ENCODE peak calls at places on chromosomes 5 and 9, in four cellular contexts. G, P, O and E are unnamed samples.

GRCh38 chr5:122907238-122907637 is 61.8 kb downstream of the SNX24 start:
- DNase-seq in G (no peak), P (no peak), O (no peak), E (no peak)

GRCh38 chr5:54176066-54176835 is 134.1 kb downstream of the ARL15 start:
- DNase-seq in G (no peak), P (no peak), O (no peak), E (no peak)

GRCh38 chr9:16625831-16626230 is 244.6 kb downstream of the BNC2 start:
- DNase-seq in G (no peak), P (no peak), O (no peak), E (no peak)

GRCh38 chr9:38682713-38683112 is 37.2 kb downstream of the FAM240B start:
- DNase-seq in G (peak; percentile 62), P (no peak), O (no peak), E (no peak)

GRCh38 chr5:124920909-124921666 is 174.6 kb upstream of the ZNF608 start:
- DNase-seq in G (no peak), P (no peak), O (no peak), E (no peak)

GRCh38 chr5:27462936-27463335 is 424.6 kb upstream of the CDH9 start:
- DNase-seq in G (no peak), P (no peak), O (no peak), E (no peak)

GRCh38 chr9:92100237-92100911 is 14.8 kb downstream of the SPTLC1 start:
- DNase-seq in G (no peak), P (no peak), O (no peak), E (no peak)

GRCh38 chr5:172953776-172954189 is 5.4 kb upstream of the RPL26L1 start:
- DNase-seq in G (peak; percentile 20), P (no peak), O (no peak), E (no peak)

GRCh38 chr9:6922124-6922676 is 164.4 kb downstream of the KDM4C start:
- DNase-seq in G (no peak), P (no peak), O (no peak), E (no peak)

GRCh38 chr5:56088967-56089829 is 94.4 kb upstream of the IL6ST start:
- DNase-seq in G (no peak), P (no peak), O (no peak), E (no peak)

DNA sequence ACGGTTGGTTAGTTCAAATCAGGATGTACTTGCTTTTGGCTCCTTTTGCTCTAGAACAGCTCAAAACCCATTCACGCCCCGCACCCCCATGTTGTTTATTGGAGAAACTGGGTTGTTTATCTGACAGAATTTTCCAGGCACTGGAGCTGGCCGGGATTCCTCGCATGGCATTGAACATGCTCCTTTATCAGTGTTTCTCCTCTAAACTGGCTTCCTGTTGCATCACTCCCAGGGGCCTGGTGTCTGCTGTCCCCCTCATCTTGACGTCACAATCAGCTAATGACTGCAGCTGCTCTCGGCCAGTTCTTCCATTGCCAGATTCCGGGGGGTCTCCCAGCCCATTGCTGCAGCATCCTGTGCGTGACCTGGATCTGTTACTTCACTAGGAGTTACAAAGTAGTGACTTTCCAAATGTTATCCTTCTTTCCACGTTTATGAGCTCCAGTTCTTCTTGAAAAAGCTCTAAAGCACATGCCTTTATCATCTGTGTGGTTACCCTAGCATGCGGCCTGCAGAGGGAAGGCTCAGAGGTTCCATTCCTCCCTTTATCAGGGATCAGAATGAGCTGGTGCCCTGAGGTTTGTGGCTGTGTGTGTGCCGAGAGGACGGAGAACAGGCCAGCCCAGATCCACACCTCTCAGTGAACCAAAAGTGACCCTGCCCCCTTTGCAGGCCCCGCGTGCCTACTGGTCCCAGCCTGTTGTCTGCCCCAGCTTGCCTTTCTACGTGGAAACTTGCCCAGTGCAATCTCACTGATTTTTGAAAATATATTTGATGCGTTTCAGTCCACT is 27.4 kb downstream of the FAM163B start:
- DNase-seq in G (no peak), P (no peak), O (no peak), E (no peak)
- H3K27me3 ChIP-seq in G (no peaks in the 10 kb centered on the region), P (peaks cover 42% of the 10 kb centered on the region), O (peaks cover 89% of the 10 kb centered on the region), E (no peaks in the 10 kb centered on the region)

GRCh38 chr5:170348069-170348702 is 41.0 kb downstream of the KCNMB1 start:
- DNase-seq in G (no peak), P (no peak), O (no peak), E (no peak)
- H3K27me3 ChIP-seq in G (no peaks in the 10 kb centered on the region), P (no peaks in the 10 kb centered on the region), O (peaks cover 26% of the 10 kb centered on the region), E (peaks cover 7% of the 10 kb centered on the region)

DNA sequence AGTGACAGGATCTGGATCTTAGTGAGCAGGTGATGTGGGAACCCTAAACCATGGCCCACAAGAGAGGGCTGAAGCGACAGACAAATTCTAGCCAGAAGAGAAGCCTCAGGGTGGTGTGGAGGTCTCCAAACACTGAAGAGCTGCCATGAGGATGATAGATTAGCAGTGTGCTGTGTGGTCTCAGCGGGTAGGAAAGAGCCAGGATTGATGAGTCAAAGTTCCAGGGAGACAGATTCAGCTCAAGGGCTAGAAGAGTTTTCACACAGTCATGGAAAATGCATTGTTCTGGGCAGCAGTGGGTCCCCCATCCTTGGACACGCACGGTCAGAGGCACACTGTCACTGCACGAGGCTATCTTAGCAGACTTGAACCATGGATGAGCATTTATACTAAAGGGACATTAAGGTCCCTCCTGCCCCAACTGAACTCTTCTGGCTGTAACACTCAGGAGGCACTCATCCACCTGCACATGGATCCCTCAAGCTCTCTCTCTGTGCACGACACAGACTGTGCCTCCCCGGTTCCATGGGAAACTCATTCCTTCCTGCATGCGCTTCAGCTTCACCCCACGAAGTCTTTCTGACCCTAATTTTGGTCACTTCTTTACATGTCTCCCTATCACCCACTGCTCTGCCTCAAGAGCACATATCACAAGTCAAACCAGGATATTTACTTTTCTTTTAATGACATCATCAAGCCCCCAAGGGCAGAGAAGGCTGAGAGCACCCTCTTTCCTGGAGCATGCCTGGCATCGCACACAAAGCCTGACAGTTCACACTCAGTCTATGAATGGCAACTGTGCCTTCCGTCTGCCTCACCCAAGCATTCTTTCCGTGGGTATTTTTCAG is 84.8 kb downstream of the TLE1 start:
- DNase-seq in G (no peak), P (no peak), O (no peak), E (no peak)
- H3K27me3 ChIP-seq in G (no peaks in the 10 kb centered on the region), P (no peaks in the 10 kb centered on the region), O (no peaks in the 10 kb centered on the region), E (no peaks in the 10 kb centered on the region)

GRCh38 chr5:177982072-177982727 is 13.8 kb downstream of the PROP1 start:
- DNase-seq in G (peak; percentile 93), P (no peak), O (no peak), E (no peak)
- H3K27me3 ChIP-seq in G (no peaks in the 10 kb centered on the region), P (peaks cover 58% of the 10 kb centered on the region), O (peaks cover 64% of the 10 kb centered on the region), E (peaks cover 5% of the 10 kb centered on the region)

GRCh38 chr9:93956183-93956784 is 1.1 kb upstream of the BARX1 start:
- DNase-seq in G (peak; percentile 58), P (no peak), O (no peak), E (no peak)

GRCh38 chr9:93952784-93953491 is 2.2 kb downstream of the BARX1 start:
- DNase-seq in G (peak; percentile 83), P (no peak), O (no peak), E (no peak)

GRCh38 chr9:93954436-93955355 is at the start of gene BARX1:
- DNase-seq in G (peak; percentile 87), P (no peak), O (no peak), E (no peak)

GRCh38 chr9:93953492-93954435 is 1.4 kb downstream of the BARX1 start:
- DNase-seq in G (peak; percentile 82), P (no peak), O (no peak), E (no peak)

GRCh38 chr9:93955356-93956182 is 414 bp upstream of the BARX1 start:
- DNase-seq in G (peak; percentile 95), P (no peak), O (no peak), E (no peak)
- H3K27me3 ChIP-seq in G (peaks cover 96% of the 10 kb centered on the region), P (peaks cover 96% of the 10 kb centered on the region), O (peaks cover 98% of the 10 kb centered on the region), E (peaks cover 95% of the 10 kb centered on the region)

DNA sequence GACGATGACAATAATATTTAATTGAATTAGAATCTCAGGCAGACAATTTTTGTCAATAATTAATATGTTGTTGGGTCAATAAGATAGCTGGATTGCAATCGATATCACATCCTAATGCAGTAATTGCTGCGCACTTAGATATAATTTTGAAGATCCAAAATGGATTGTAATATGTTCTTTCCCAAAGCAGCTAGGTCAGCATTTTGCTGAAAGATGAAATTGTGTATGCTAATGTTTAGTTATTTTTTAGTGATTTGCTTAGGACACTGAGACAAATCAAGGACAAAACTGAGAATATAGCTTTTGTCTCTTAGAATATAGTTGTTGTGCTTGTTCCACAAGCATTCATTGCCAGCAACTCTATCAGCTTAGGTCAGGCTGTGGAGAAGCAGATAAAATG is 389.9 kb downstream of the MTRR start:
- DNase-seq in G (no peak), P (no peak), O (no peak), E (no peak)
- H3K27me3 ChIP-seq in G (no peaks in the 10 kb centered on the region), P (no peaks in the 10 kb centered on the region), O (no peaks in the 10 kb centered on the region), E (no peaks in the 10 kb centered on the region)